ENCODE peak calls at places on chromosomes 11 and 22, in seven cellular contexts. B is AG10803, M is coronary artery, Y is right lobe of liver, X is mammary epithelial cell, Z is bronchial epithelial cell, E is stomach. S is an unnamed sample.

GRCh38 chr11:118703563-118704106 is 24.2 kb upstream of the TREH start:
- DNase-seq in X (no peak), B (no peak), Z (no peak), M (peak), E (no peak), Y (no peak), S (no peak)

GRCh38 chr22:47923011-47923427 is 1160.6 kb downstream of the TBC1D22A start:
- DNase-seq in Z (no peak), E (no peak), Y (no peak), M (no peak), X (no peak), B (no peak), S (no peak)

GRCh38 chr11:108871867-108872266 is 207.0 kb downstream of the DDX10 start:
- DNase-seq in Y (no peak), Z (no peak), M (no peak), E (no peak), B (peak), X (no peak), S (peak)

GRCh38 chr11:47071341-47071740 is 105.3 kb downstream of the ARFGAP2 start:
- DNase-seq in X (no peak), B (no peak), Y (no peak), Z (no peak), M (no peak), E (no peak), S (no peak)

GRCh38 chr11:42595856-42596255 is 715.9 kb upstream of the API5 start:
- DNase-seq in Y (no peak), B (no peak), M (no peak), X (no peak), Z (no peak), E (no peak), S (no peak)

GRCh38 chr22:45242778-45243191 is 2.1 kb upstream of the KIAA0930 start:
- DNase-seq in E (peak), M (no peak), B (no peak), Y (peak), Z (peak), X (no peak), S (peak)

GRCh38 chr11:119488256-119488995 is 65.5 kb upstream of the THY1 start:
- DNase-seq in Y (no peak), Z (no peak), X (no peak), M (peak), B (no peak), E (no peak), S (no peak)

GRCh38 chr11:131331546-131331945 is 38.9 kb upstream of the NTM start:
- DNase-seq in Y (no peak), E (no peak), M (no peak), B (no peak), Z (no peak), X (no peak), S (no peak)

GRCh38 chr11:10325398-10326079 is 20.7 kb downstream of the ADM start:
- DNase-seq in B (peak), Z (no peak), Y (no peak), E (no peak), M (no peak), X (no peak), S (peak)

GRCh38 chr22:48886604-48887393 is 940.9 kb downstream of the BRD1 start:
- DNase-seq in Z (no peak), E (no peak), X (no peak), B (no peak), M (peak), Y (no peak), S (no peak)

GRCh38 chr11:6604081-6604626 is 580 bp downstream of the ILK start:
- DNase-seq in Y (no peak), M (peak), E (peak), Z (peak), B (peak), X (peak), S (peak)

GRCh38 chr11:25776238-25776637 is 555.7 kb upstream of the ANO3 start:
- DNase-seq in B (no peak), Y (no peak), E (no peak), M (no peak), X (no peak), Z (no peak), S (no peak)

GRCh38 chr11:122309262-122309925 is 193.4 kb upstream of the BLID start:
- DNase-seq in Z (no peak), B (no peak), M (no peak), Y (no peak), E (no peak), X (no peak), S (no peak)

GRCh38 chr11:64876226-64876750 is 2.1 kb downstream of the EHD1 start:
- DNase-seq in E (no peak), Z (no peak), M (no peak), X (no peak), B (no peak), Y (no peak), S (no peak)

GRCh38 chr11:29989181-29989580 is 27.6 kb downstream of the KCNA4 start:
- DNase-seq in M (no peak), X (peak), Z (peak), Y (no peak), E (no peak), B (no peak), S (no peak)

GRCh38 chr22:24289138-24289537 is 18.5 kb downstream of the SPECC1L start:
- DNase-seq in Y (no peak), B (peak), Z (peak), M (no peak), E (no peak), X (no peak), S (peak)

GRCh38 chr11:14065153-14065552 is 102.6 kb downstream of the SPON1 start:
- DNase-seq in Y (no peak), B (no peak), X (no peak), E (no peak), M (no peak), Z (no peak), S (no peak)

GRCh38 chr11:65254724-65255123 is 7.0 kb upstream of the POLA2 start:
- DNase-seq in E (no peak), X (no peak), Z (peak), M (no peak), B (no peak), Y (no peak), S (peak)

GRCh38 chr22:49971232-49972162 is 10.9 kb downstream of the PIM3 start:
- DNase-seq in E (peak), M (peak), X (no peak), Y (peak), B (peak), Z (no peak), S (peak)

GRCh38 chr22:24414523-24414922 is 12.9 kb upstream of the ADORA2A start:
- DNase-seq in Y (no peak), X (no peak), E (no peak), M (no peak), B (no peak), Z (no peak), S (no peak)

GRCh38 chr11:93160808-93161207 is 37.0 kb downstream of the SLC36A4 start:
- DNase-seq in X (no peak), M (no peak), Z (no peak), B (no peak), Y (no peak), E (no peak), S (peak)

GRCh38 chr11:18485905-18486528 is 30.4 kb downstream of the LDHAL6A start:
- DNase-seq in M (no peak), Z (no peak), Y (no peak), E (no peak), B (no peak), X (no peak), S (no peak)

GRCh38 chr11:40683010-40683409 is 776.4 kb downstream of the LRRC4C start:
- DNase-seq in B (no peak), E (no peak), Z (no peak), X (no peak), Y (no peak), M (no peak), S (no peak)
- TF ChIP-seq CTCF in B (no peak), E (no peak), Z (no peak), X (no peak), Y (no peak), M (no peak), S (no peak)

GRCh38 chr22:41957941-41958556 is 6.1 kb downstream of the SMIM45 start:
- DNase-seq in M (no peak), B (no peak), X (no peak), E (no peak), Z (no peak), Y (no peak), S (no peak)
- H3K4me3 ChIP-seq in M (peak), B (no peak), X (no peak), E (peak), Z (peak), Y (no peak), S (no peak)

DNA sequence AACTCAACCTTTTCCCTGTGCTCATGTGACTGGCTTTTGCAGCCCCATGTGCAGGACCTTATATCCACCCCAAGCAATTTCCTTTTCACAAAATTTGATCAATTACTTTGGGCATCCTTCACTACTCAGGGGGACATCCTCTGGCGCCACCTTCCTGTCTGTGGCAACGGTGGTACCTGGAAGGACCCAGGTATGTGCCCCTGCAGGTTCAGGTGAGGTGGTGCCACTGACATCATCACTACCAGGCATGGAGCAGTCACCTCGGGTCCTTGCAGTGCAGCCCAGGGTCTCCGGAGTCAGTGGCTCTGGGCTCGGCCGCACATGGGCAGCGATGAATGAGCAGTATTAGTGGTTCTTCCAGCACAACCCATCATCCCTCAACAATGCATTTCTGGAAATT is 37.7 kb upstream of the B3GAT1 start:
- DNase-seq in X (no peak), M (no peak), E (no peak), B (no peak), Y (no peak), Z (no peak), S (no peak)
- TF ChIP-seq CTCF in X (no peak), M (no peak), E (no peak), B (no peak), Y (peak), Z (no peak), S (no peak)

GRCh38 chr11:844693-845644 is 2.3 kb downstream of the TSPAN4 start:
- DNase-seq in M (peak), X (no peak), Y (peak), B (peak), E (peak), Z (no peak), S (peak)
- H3K4me3 ChIP-seq in M (peak), X (peak), Y (peak), B (peak), E (peak), Z (peak), S (peak)

GRCh38 chr22:31139866-31140716 is at the start of gene PLA2G3:
- DNase-seq in Y (no peak), X (no peak), E (peak), B (no peak), M (no peak), Z (peak), S (peak)
- TF ChIP-seq CTCF in Y (no peak), X (no peak), E (no peak), B (no peak), M (no peak), Z (no peak), S (peak)

GRCh38 chr11:58900479-58901420 is 38.5 kb upstream of the GLYATL1 start:
- DNase-seq in Z (peak), X (peak), M (no peak), Y (peak), E (peak), B (peak), S (peak)

GRCh38 chr11:58902881-58903280 is 36.4 kb upstream of the GLYATL1 start:
- DNase-seq in B (no peak), M (no peak), X (no peak), Y (no peak), E (no peak), Z (no peak), S (no peak)

GRCh38 chr11:58907780-58908179 is 31.5 kb upstream of the GLYATL1 start:
- DNase-seq in M (no peak), Y (no peak), Z (no peak), X (no peak), E (no peak), B (no peak), S (no peak)

GRCh38 chr11:58905141-58905715 is 34.1 kb upstream of the GLYATL1 start:
- DNase-seq in Y (no peak), X (peak), Z (peak), E (no peak), B (peak), M (no peak), S (peak)

GRCh38 chr11:58905716-58906547 is 33.4 kb upstream of the GLYATL1 start:
- DNase-seq in E (peak), X (peak), B (peak), Z (peak), Y (peak), M (no peak), S (peak)
- H3K4me3 ChIP-seq in E (peak), X (no peak), B (peak), Z (peak), Y (no peak), M (peak), S (peak)

S was measured in cardiac fibroblast.